ENCODE peak calls at places on chromosomes 4 and X, in four cellular contexts. B is lower leg skin, W is NCI-H1417, N is fibroblast of mammary gland. F is an unnamed sample.

GRCh38 chr4:182143822-182144620 is 99.2 kb upstream of the TENM3 start:
- DNase-seq in B (no peak), W (peak), N (peak), F (no peak)

GRCh38 chr4:1233641-1234277 is 15.2 kb downstream of the CTBP1 start:
- DNase-seq in B (no peak), W (no peak), N (peak), F (peak)

GRCh38 chrX:38774249-38774648 is 27.0 kb upstream of the MID1IP1 start:
- DNase-seq in B (no peak), W (no peak), N (peak), F (no peak)

GRCh38 chr4:136861081-136861480 is 671.2 kb downstream of the PCDH18 start:
- DNase-seq in B (no peak), W (no peak), N (no peak), F (no peak)

GRCh38 chr4:120130786-120131185 is 64.1 kb upstream of the MAD2L1 start:
- DNase-seq in B (no peak), W (peak), N (no peak), F (no peak)

GRCh38 chr4:120809518-120809917 is 113.0 kb downstream of the PRDM5 start:
- DNase-seq in B (no peak), W (no peak), N (no peak), F (no peak)

GRCh38 chrX:48945517-48946348 is 11.7 kb downstream of the OTUD5 start:
- DNase-seq in B (no peak), W (peak), N (peak), F (peak)

GRCh38 chr4:1803523-1804423 is 10.7 kb downstream of the FGFR3 start:
- DNase-seq in B (no peak), W (no peak), N (no peak), F (no peak)

GRCh38 chr4:7746351-7747061 is 193.2 kb downstream of the AFAP1 start:
- DNase-seq in B (no peak), W (no peak), N (no peak), F (no peak)

GRCh38 chr4:184370711-184371389 is 103.5 kb downstream of the IRF2 start:
- DNase-seq in B (no peak), W (no peak), N (peak), F (no peak)

GRCh38 chrX:38560776-38561125 is 591 bp upstream of the TSPAN7 start:
- DNase-seq in B (no peak), W (no peak), N (no peak), F (no peak)

GRCh38 chr4:173370130-173370476 is 651 bp upstream of the SAP30 start:
- DNase-seq in B (peak), W (no peak), N (no peak), F (peak)

GRCh38 chr4:39320381-39321115 is 45.6 kb downstream of the RFC1 start:
- DNase-seq in B (no peak), W (no peak), N (peak), F (peak)

GRCh38 chrX:13903405-13903804 is 86.5 kb upstream of the GPM6B start:
- DNase-seq in B (no peak), W (peak), N (peak), F (no peak)

GRCh38 chr4:76434901-76435688 is at the start of gene SHROOM3:
- DNase-seq in B (no peak), W (peak), N (no peak), F (no peak)

GRCh38 chr4:176137626-176138025 is 57.8 kb downstream of the SPATA4 start:
- DNase-seq in B (no peak), W (no peak), N (peak), F (peak)

GRCh38 chr4:15451181-15451865 is 18.4 kb upstream of the CC2D2A start:
- DNase-seq in B (no peak), W (no peak), N (peak), F (no peak)

GRCh38 chrX:106862972-106863688 is 40.0 kb downstream of the RIPPLY1 start:
- DNase-seq in B (no peak), W (peak), N (peak), F (peak)

GRCh38 chrX:23332888-23333821 is 1.5 kb upstream of the PTCHD1 start:
- DNase-seq in B (no peak), W (peak), N (no peak), F (no peak)

GRCh38 chr4:8324640-8325239 is 55.2 kb downstream of the HTRA3 start:
- DNase-seq in B (peak), W (no peak), N (no peak), F (no peak)

GRCh38 chr4:6546681-6547447 is 28.1 kb upstream of the MAN2B2 start:
- DNase-seq in B (no peak), W (peak), N (peak), F (peak)

GRCh38 chrX:55127692-55128091 is 38.9 kb downstream of the PAGE2 start:
- DNase-seq in B (no peak), W (peak), N (peak), F (no peak)

GRCh38 chrX:135185795-135186443 is 14.7 kb upstream of the CT55 start:
- DNase-seq in B (no peak), W (peak), N (peak), F (peak)

GRCh38 chr4:94636004-94636403 is 121.8 kb upstream of the BMPR1B start:
- DNase-seq in B (no peak), W (no peak), N (peak), F (no peak)

GRCh38 chrX:39016551-39016950 is 215.3 kb downstream of the MID1IP1 start:
- DNase-seq in B (no peak), W (no peak), N (no peak), F (no peak)

GRCh38 chr4:153432971-153433752 is 33.0 kb upstream of the TMEM131L start:
- DNase-seq in B (peak), W (peak), N (peak), F (no peak)

GRCh38 chr4:174579421-174579820 is 57.1 kb upstream of the HPGD start:
- DNase-seq in B (no peak), W (no peak), N (peak), F (no peak)

F was measured in hepatic stellate cell.